ENCODE peak calls at places on chromosomes 1 and 21, in eight cellular contexts. A, U, B, E, S, T, Q and Y are unnamed samples.

GRCh38 chr1:209761021-209761635 is 5.3 kb downstream of the TRAF3IP3 start:
- DNase-seq in B (peak; percentile 15), U (no peak), A (no peak), T (peak; percentile 30), E (no peak), Q (no peak), S (no peak), Y (no peak)

GRCh38 chr21:17264182-17264581 is 248.7 kb upstream of the CXADR start:
- DNase-seq in Q (no peak), S (no peak), A (no peak), B (no peak), E (no peak), U (no peak), T (no peak), Y (no peak)

GRCh38 chr21:44505673-44506278 is 34.2 kb downstream of the KRTAP10-1 start:
- DNase-seq in B (no peak), Q (no peak), T (no peak), E (no peak), A (no peak), S (peak; percentile 19), U (no peak), Y (no peak)

GRCh38 chr21:43323244-43324005 is 103.5 kb downstream of the SIK1 start:
- DNase-seq in Q (no peak), E (no peak), A (no peak), U (no peak), S (no peak), T (no peak), B (no peak), Y (no peak)

GRCh38 chr1:46793126-46793525 is 5.7 kb upstream of the CYP4B1 start:
- DNase-seq in E (no peak), S (no peak), B (no peak), Q (no peak), A (no peak), T (no peak), U (no peak), Y (no peak)

GRCh38 chr1:29647581-29647980 is 411.3 kb downstream of the PTPRU start:
- DNase-seq in Q (no peak), S (peak; percentile 12), U (no peak), A (no peak), B (peak; percentile 14), T (peak; percentile 54), E (peak; percentile 59), Y (no peak)

GRCh38 chr1:180213401-180214177 is 16.5 kb upstream of the LHX4 start:
- DNase-seq in B (peak; percentile 14), T (no peak), E (peak; percentile 22), Q (no peak), A (peak; percentile 96), S (no peak), U (no peak), Y (no peak)

GRCh38 chr1:87805661-87806376 is 477.1 kb downstream of the LMO4 start:
- DNase-seq in E (peak; percentile 66), A (no peak), T (peak; percentile 70), S (peak; percentile 91), U (peak; percentile 27), B (peak; percentile 69), Q (no peak), Y (peak; percentile 79)

GRCh38 chr1:226656601-226657277 is 82.3 kb downstream of the ITPKB start:
- DNase-seq in U (peak; percentile 72), T (peak; percentile 94), S (peak; percentile 66), Q (peak; percentile 68), B (peak; percentile 69), E (peak; percentile 91), A (peak; percentile 81), Y (peak; percentile 83)

GRCh38 chr1:169915150-169915549 is 21.5 kb upstream of the SCYL3 start:
- DNase-seq in U (no peak), Q (no peak), S (no peak), A (no peak), B (no peak), E (no peak), T (no peak), Y (no peak)

GRCh38 chr21:42149656-42150457 is 69.1 kb upstream of the ABCG1 start:
- DNase-seq in E (peak; percentile 65), A (no peak), Q (peak; percentile 6), T (peak; percentile 73), S (no peak), B (no peak), U (no peak), Y (no peak)

GRCh38 chr21:33976082-33976979 is 60.7 kb upstream of the ATP5PO start:
- DNase-seq in A (no peak), T (peak; percentile 100), B (peak; percentile 76), S (peak; percentile 98), E (peak; percentile 98), Q (no peak), U (peak; percentile 92), Y (peak; percentile 93)

GRCh38 chr1:223545325-223545724 is 120.2 kb downstream of the CAPN8 start:
- DNase-seq in A (no peak), Q (no peak), T (no peak), S (no peak), E (no peak), B (no peak), U (no peak), Y (no peak)

GRCh38 chr1:223547316-223548114 is 118.0 kb downstream of the CAPN8 start:
- DNase-seq in E (no peak), T (no peak), B (no peak), Q (no peak), U (no peak), A (no peak), S (no peak), Y (no peak)

GRCh38 chr1:223551610-223552009 is 113.9 kb downstream of the CAPN8 start:
- DNase-seq in Q (no peak), T (no peak), E (peak; percentile 14), B (peak; percentile 1), S (no peak), A (no peak), U (no peak), Y (no peak)

GRCh38 chr1:223553957-223554356 is 111.5 kb downstream of the CAPN8 start:
- DNase-seq in Q (no peak), E (no peak), U (no peak), S (no peak), T (no peak), A (no peak), B (no peak), Y (no peak)

GRCh38 chr1:223549740-223550139 is 115.8 kb downstream of the CAPN8 start:
- DNase-seq in S (no peak), B (no peak), A (no peak), T (no peak), E (no peak), Q (no peak), U (no peak), Y (no peak)
- TF ChIP-seq CTCF in S (peak; percentile 27), B (no peak), A (no peak), T (no peak), E (no peak), Q (no peak), U (no peak), Y (no peak)

GRCh38 chr1:53083636-53084588 is 21.9 kb downstream of the PODN start:
- DNase-seq in A (no peak), E (no peak), S (no peak), Q (no peak), B (no peak), T (no peak), U (no peak), Y (no peak)
- H3K4me3 ChIP-seq in A (no peak overlapping the region), E (no peak overlapping the region), S (no peak overlapping the region), Q (no peak overlapping the region), B (no peak overlapping the region), T (no peak overlapping the region), U (no peak overlapping the region), Y (no peak overlapping the region)

GRCh38 chr1:153262462-153263157 is 3.1 kb downstream of the LORICRIN start:
- DNase-seq in U (no peak), B (no peak), A (peak; percentile 38), E (no peak), Q (no peak), T (no peak), S (no peak), Y (no peak)

GRCh38 chr1:153261793-153262371 is 2.4 kb downstream of the LORICRIN start:
- DNase-seq in E (no peak), T (no peak), U (no peak), B (no peak), A (no peak), Q (no peak), S (no peak), Y (no peak)

GRCh38 chr1:153260980-153261792 is 1.7 kb downstream of the LORICRIN start:
- DNase-seq in S (no peak), Q (peak; percentile 69), B (peak; percentile 35), U (peak; percentile 7), E (peak; percentile 15), T (no peak), A (peak; percentile 34), Y (peak; percentile 9)

GRCh38 chr1:153260473-153260979 is 1.0 kb downstream of the LORICRIN start:
- DNase-seq in E (no peak), U (no peak), A (peak; percentile 50), T (peak; percentile 3), S (no peak), Q (peak; percentile 18), B (peak; percentile 4), Y (no peak)

GRCh38 chr1:153265457-153265856 is 6.0 kb downstream of the LORICRIN start:
- DNase-seq in Q (no peak), S (no peak), A (no peak), U (no peak), E (no peak), B (no peak), T (no peak), Y (no peak)
- TF ChIP-seq CTCF in Q (peak; percentile 24), S (peak; percentile 26), A (peak; percentile 22), U (no peak), E (no peak), B (no peak), T (no peak), Y (no peak)

DNA sequence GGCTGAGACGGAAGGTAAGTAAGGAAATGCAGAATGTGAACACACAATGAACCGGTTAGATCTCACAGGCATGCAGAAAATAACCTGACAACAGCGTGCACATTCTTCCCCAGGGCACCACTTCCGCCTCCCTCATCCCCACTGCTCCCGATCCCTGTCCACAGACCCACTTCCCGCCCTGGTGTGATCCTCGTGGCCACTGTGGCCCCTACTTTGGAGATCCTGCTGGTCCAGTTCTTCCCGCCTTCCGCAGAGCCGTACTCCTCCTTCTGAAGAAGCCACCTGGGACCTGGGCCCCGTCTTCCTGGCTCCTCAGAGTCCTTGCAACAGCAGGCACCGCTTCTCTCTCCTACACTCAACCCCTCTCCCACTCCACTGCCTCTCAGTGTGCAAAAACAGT is 1.4 kb upstream of the GSTM4 start:
- DNase-seq in A (no peak), Q (no peak), S (no peak), U (no peak), B (no peak), T (no peak), E (no peak), Y (no peak)
- H3K4me3 ChIP-seq in A (no peak overlapping the region), Q (no peak overlapping the region), S (no peak overlapping the region), U (no peak overlapping the region), B (no peak overlapping the region), T (no peak overlapping the region), E (no peak overlapping the region), Y (no peak overlapping the region)

GRCh38 chr1:155322953-155323728 is 2.4 kb downstream of the RUSC1 start:
- DNase-seq in S (peak; percentile 95), T (peak; percentile 81), U (peak; percentile 92), Q (peak; percentile 94), E (peak; percentile 87), A (peak; percentile 92), B (peak; percentile 98), Y (peak; percentile 94)
- TF ChIP-seq CTCF in S (peak; percentile 92), T (peak; percentile 94), U (peak; percentile 77), Q (peak; percentile 82), E (peak; percentile 65), A (peak; percentile 98), B (peak; percentile 89), Y (peak; percentile 88)